ENCODE peak calls at places on chromosomes 3 and 15, in four cellular contexts. One of them, this sample, is unnamed.

GRCh38 chr3:36903119-36903882 is 41.6 kb downstream of the TRANK1 start:
- DNase-seq in GM23248: no peak
- DNase-seq in AG04450: no peak
- DNase-seq in T1000: no peak
- DNase-seq in this sample: no peak

GRCh38 chr3:183381179-183381578 is 47.2 kb downstream of the MCF2L2 start:
- DNase-seq in GM23248: peak; percentile 76
- DNase-seq in AG04450: peak; percentile 3
- DNase-seq in T1000: no peak
- DNase-seq in this sample: peak; percentile 64

GRCh38 chr3:138862924-138863775 is 28.4 kb upstream of the PIK3CB start:
- DNase-seq in GM23248: peak; percentile 89
- DNase-seq in AG04450: no peak
- DNase-seq in T1000: peak; percentile 22
- DNase-seq in this sample: peak; percentile 75

GRCh38 chr15:31326729-31327673 is at the start of gene KLF13:
- DNase-seq in GM23248: peak; percentile 90
- DNase-seq in AG04450: no peak
- DNase-seq in T1000: no peak
- DNase-seq in this sample: no peak

GRCh38 chr15:77870195-77871065 is 207.1 kb downstream of the TBC1D2B start:
- DNase-seq in GM23248: peak; percentile 71
- DNase-seq in AG04450: peak; percentile 6
- DNase-seq in T1000: no peak
- DNase-seq in this sample: peak; percentile 7

GRCh38 chr3:57164217-57164605 is 942 bp downstream of the IL17RD start:
- DNase-seq in GM23248: peak; percentile 74
- DNase-seq in AG04450: no peak
- DNase-seq in T1000: no peak
- DNase-seq in this sample: no peak

GRCh38 chr3:72517804-72518442 is 330.3 kb downstream of the SHQ1 start:
- DNase-seq in GM23248: no peak
- DNase-seq in AG04450: peak; percentile 3
- DNase-seq in T1000: no peak
- DNase-seq in this sample: no peak

GRCh38 chr15:95669146-95669922 is 661.2 kb upstream of the NR2F2 start:
- DNase-seq in GM23248: peak; percentile 18
- DNase-seq in AG04450: no peak
- DNase-seq in T1000: no peak
- DNase-seq in this sample: no peak

GRCh38 chr3:84299329-84299728 is 659.5 kb upstream of the CADM2 start:
- DNase-seq in GM23248: no peak
- DNase-seq in AG04450: no peak
- DNase-seq in T1000: no peak
- DNase-seq in this sample: no peak

GRCh38 chr3:46899151-46900006 is 21.9 kb downstream of the PTH1R start:
- DNase-seq in GM23248: no peak
- DNase-seq in AG04450: no peak
- DNase-seq in T1000: no peak
- DNase-seq in this sample: no peak

GRCh38 chr15:98442379-98442833 is 205.9 kb upstream of the IGF1R start:
- DNase-seq in GM23248: peak; percentile 89
- DNase-seq in AG04450: peak; percentile 34
- DNase-seq in T1000: peak; percentile 5
- DNase-seq in this sample: peak; percentile 84

GRCh38 chr15:88882745-88883144 is 12.6 kb downstream of the HAPLN3 start:
- DNase-seq in GM23248: peak; percentile 59
- DNase-seq in AG04450: no peak
- DNase-seq in T1000: peak; percentile 17
- DNase-seq in this sample: no peak

This sample was measured in keratinocyte.